ENCODE peak calls at places on chromosomes 3 and 15, in seven cellular contexts. One of them, this sample, is unnamed.

GRCh38 chr3:165603196-165603595 is 234.0 kb downstream of the BCHE start:
- DNase-seq in IMR-90: no peak
- DNase-seq in heart right ventricle: no peak
- DNase-seq in breast epithelium: no peak
- DNase-seq in CD4-positive, alpha-beta T cell: no peak
- DNase-seq in endothelial cell of umbilical vein: no peak
- DNase-seq in left ventricle myocardium inferior: no peak
- DNase-seq in this sample: no peak

GRCh38 chr3:10353661-10354372 is 32.9 kb upstream of the SEC13 start:
- DNase-seq in endothelial cell of umbilical vein: peak
- DNase-seq in IMR-90: no peak
- DNase-seq in heart right ventricle: no peak
- DNase-seq in breast epithelium: no peak
- DNase-seq in left ventricle myocardium inferior: no peak
- DNase-seq in CD4-positive, alpha-beta T cell: no peak
- DNase-seq in this sample: no peak

GRCh38 chr3:36482259-36482658 is 102.0 kb downstream of the STAC start:
- DNase-seq in breast epithelium: no peak
- DNase-seq in endothelial cell of umbilical vein: no peak
- DNase-seq in left ventricle myocardium inferior: no peak
- DNase-seq in CD4-positive, alpha-beta T cell: no peak
- DNase-seq in heart right ventricle: no peak
- DNase-seq in IMR-90: no peak
- DNase-seq in this sample: no peak

GRCh38 chr3:127222664-127223063 is 29.7 kb downstream of the PRR23E start:
- DNase-seq in heart right ventricle: no peak
- DNase-seq in endothelial cell of umbilical vein: no peak
- DNase-seq in breast epithelium: no peak
- DNase-seq in IMR-90: no peak
- DNase-seq in left ventricle myocardium inferior: no peak
- DNase-seq in CD4-positive, alpha-beta T cell: no peak
- DNase-seq in this sample: no peak

GRCh38 chr15:57619746-57620145 is 28.0 kb downstream of the MYZAP start:
- DNase-seq in endothelial cell of umbilical vein: no peak
- DNase-seq in CD4-positive, alpha-beta T cell: no peak
- DNase-seq in left ventricle myocardium inferior: no peak
- DNase-seq in IMR-90: no peak
- DNase-seq in breast epithelium: no peak
- DNase-seq in heart right ventricle: no peak
- DNase-seq in this sample: no peak

GRCh38 chr3:16307832-16308531 is 43.0 kb downstream of the OXNAD1 start:
- DNase-seq in IMR-90: no peak
- DNase-seq in endothelial cell of umbilical vein: no peak
- DNase-seq in left ventricle myocardium inferior: no peak
- DNase-seq in CD4-positive, alpha-beta T cell: no peak
- DNase-seq in breast epithelium: no peak
- DNase-seq in heart right ventricle: no peak
- DNase-seq in this sample: no peak

GRCh38 chr3:37688756-37689155 is 172.9 kb upstream of the CTDSPL start:
- DNase-seq in breast epithelium: no peak
- DNase-seq in CD4-positive, alpha-beta T cell: no peak
- DNase-seq in left ventricle myocardium inferior: no peak
- DNase-seq in heart right ventricle: no peak
- DNase-seq in endothelial cell of umbilical vein: no peak
- DNase-seq in IMR-90: no peak
- DNase-seq in this sample: no peak

GRCh38 chr3:113035387-113035982 is 44.7 kb downstream of the GTPBP8 start:
- DNase-seq in IMR-90: peak
- DNase-seq in endothelial cell of umbilical vein: peak
- DNase-seq in heart right ventricle: peak
- DNase-seq in left ventricle myocardium inferior: no peak
- DNase-seq in breast epithelium: no peak
- DNase-seq in CD4-positive, alpha-beta T cell: peak
- DNase-seq in this sample: peak

GRCh38 chr3:43919067-43919466 is 228.3 kb downstream of the ABHD5 start:
- DNase-seq in CD4-positive, alpha-beta T cell: no peak
- DNase-seq in heart right ventricle: no peak
- DNase-seq in endothelial cell of umbilical vein: peak
- DNase-seq in left ventricle myocardium inferior: no peak
- DNase-seq in breast epithelium: no peak
- DNase-seq in IMR-90: no peak
- DNase-seq in this sample: no peak

GRCh38 chr3:30428251-30428650 is 178.2 kb upstream of the TGFBR2 start:
- DNase-seq in CD4-positive, alpha-beta T cell: no peak
- DNase-seq in endothelial cell of umbilical vein: no peak
- DNase-seq in heart right ventricle: no peak
- DNase-seq in IMR-90: peak
- DNase-seq in left ventricle myocardium inferior: no peak
- DNase-seq in breast epithelium: no peak
- DNase-seq in this sample: no peak

GRCh38 chr3:46896386-46896785 is 18.9 kb downstream of the PTH1R start:
- DNase-seq in IMR-90: no peak
- DNase-seq in heart right ventricle: no peak
- DNase-seq in left ventricle myocardium inferior: peak
- DNase-seq in CD4-positive, alpha-beta T cell: no peak
- DNase-seq in breast epithelium: no peak
- DNase-seq in endothelial cell of umbilical vein: no peak
- DNase-seq in this sample: no peak

GRCh38 chr3:31495971-31496370 is 36.8 kb upstream of the STT3B start:
- DNase-seq in CD4-positive, alpha-beta T cell: no peak
- DNase-seq in breast epithelium: no peak
- DNase-seq in IMR-90: peak
- DNase-seq in left ventricle myocardium inferior: no peak
- DNase-seq in heart right ventricle: no peak
- DNase-seq in endothelial cell of umbilical vein: no peak
- DNase-seq in this sample: no peak

GRCh38 chr3:123880998-123881561 is 3.1 kb downstream of the MYLK start:
- DNase-seq in left ventricle myocardium inferior: no peak
- DNase-seq in endothelial cell of umbilical vein: peak
- DNase-seq in IMR-90: peak
- DNase-seq in breast epithelium: no peak
- DNase-seq in CD4-positive, alpha-beta T cell: no peak
- DNase-seq in heart right ventricle: no peak
- DNase-seq in this sample: no peak

GRCh38 chr3:58168498-58168897 is 42.3 kb downstream of the DNASE1L3 start:
- DNase-seq in left ventricle myocardium inferior: no peak
- DNase-seq in breast epithelium: no peak
- DNase-seq in CD4-positive, alpha-beta T cell: no peak
- DNase-seq in IMR-90: no peak
- DNase-seq in heart right ventricle: no peak
- DNase-seq in endothelial cell of umbilical vein: no peak
- DNase-seq in this sample: no peak

GRCh38 chr3:58170376-58170775 is 40.4 kb downstream of the DNASE1L3 start:
- DNase-seq in IMR-90: no peak
- DNase-seq in left ventricle myocardium inferior: no peak
- DNase-seq in breast epithelium: no peak
- DNase-seq in heart right ventricle: no peak
- DNase-seq in endothelial cell of umbilical vein: no peak
- DNase-seq in CD4-positive, alpha-beta T cell: no peak
- DNase-seq in this sample: no peak

GRCh38 chr3:58169371-58169770 is 41.4 kb downstream of the DNASE1L3 start:
- DNase-seq in endothelial cell of umbilical vein: no peak
- DNase-seq in breast epithelium: no peak
- DNase-seq in left ventricle myocardium inferior: no peak
- DNase-seq in CD4-positive, alpha-beta T cell: no peak
- DNase-seq in heart right ventricle: no peak
- DNase-seq in IMR-90: no peak
- DNase-seq in this sample: no peak

GRCh38 chr3:58164916-58165821 is 45.6 kb downstream of the DNASE1L3 start:
- DNase-seq in IMR-90: no peak
- DNase-seq in left ventricle myocardium inferior: no peak
- DNase-seq in heart right ventricle: no peak
- DNase-seq in endothelial cell of umbilical vein: no peak
- DNase-seq in CD4-positive, alpha-beta T cell: no peak
- DNase-seq in breast epithelium: no peak
- DNase-seq in this sample: peak

GRCh38 chr3:58167431-58168351 is 43.1 kb downstream of the DNASE1L3 start:
- DNase-seq in left ventricle myocardium inferior: peak
- DNase-seq in breast epithelium: no peak
- DNase-seq in endothelial cell of umbilical vein: peak
- DNase-seq in IMR-90: peak
- DNase-seq in CD4-positive, alpha-beta T cell: peak
- DNase-seq in heart right ventricle: peak
- DNase-seq in this sample: peak
- H3K27ac ChIP-seq in left ventricle myocardium inferior: peak
- H3K27ac ChIP-seq in breast epithelium: no peak
- H3K27ac ChIP-seq in endothelial cell of umbilical vein: no peak
- H3K27ac ChIP-seq in IMR-90: no peak
- H3K27ac ChIP-seq in CD4-positive, alpha-beta T cell: no peak
- H3K27ac ChIP-seq in heart right ventricle: peak
- H3K27ac ChIP-seq in this sample: peak

GRCh38 chr3:50327129-50327528 is 894 bp downstream of the TUSC2 start:
- DNase-seq in heart right ventricle: no peak
- DNase-seq in CD4-positive, alpha-beta T cell: no peak
- DNase-seq in left ventricle myocardium inferior: no peak
- DNase-seq in endothelial cell of umbilical vein: no peak
- DNase-seq in breast epithelium: no peak
- DNase-seq in IMR-90: no peak
- DNase-seq in this sample: no peak
- H3K27ac ChIP-seq in heart right ventricle: peak
- H3K27ac ChIP-seq in CD4-positive, alpha-beta T cell: no peak
- H3K27ac ChIP-seq in left ventricle myocardium inferior: no peak
- H3K27ac ChIP-seq in endothelial cell of umbilical vein: peak
- H3K27ac ChIP-seq in breast epithelium: no peak
- H3K27ac ChIP-seq in IMR-90: no peak
- H3K27ac ChIP-seq in this sample: peak

DNA sequence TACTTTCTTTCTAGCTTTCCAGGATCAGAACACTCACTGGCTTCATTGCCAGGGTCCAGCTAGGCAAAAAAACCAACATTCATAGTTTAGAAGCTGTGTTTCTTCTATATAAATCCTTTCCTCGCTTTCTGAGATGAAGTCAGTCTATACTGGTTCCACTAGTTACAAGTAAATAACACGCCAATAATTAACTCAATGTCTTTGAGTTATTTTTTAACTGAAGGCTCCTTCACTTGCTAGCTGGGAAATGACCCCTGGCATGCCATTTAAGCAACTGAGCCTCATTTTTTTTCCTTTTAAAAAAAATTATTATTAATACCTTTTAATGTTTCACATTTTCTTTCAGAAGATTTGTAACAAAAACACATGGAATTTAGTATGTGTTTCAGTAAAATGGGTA is 2.1 kb upstream of the CCDC174 start:
- DNase-seq in breast epithelium: no peak
- DNase-seq in IMR-90: no peak
- DNase-seq in endothelial cell of umbilical vein: no peak
- DNase-seq in heart right ventricle: no peak
- DNase-seq in CD4-positive, alpha-beta T cell: no peak
- DNase-seq in left ventricle myocardium inferior: no peak
- DNase-seq in this sample: no peak
- H3K27ac ChIP-seq in breast epithelium: no peak
- H3K27ac ChIP-seq in IMR-90: no peak
- H3K27ac ChIP-seq in endothelial cell of umbilical vein: no peak
- H3K27ac ChIP-seq in heart right ventricle: no peak
- H3K27ac ChIP-seq in CD4-positive, alpha-beta T cell: no peak
- H3K27ac ChIP-seq in left ventricle myocardium inferior: peak
- H3K27ac ChIP-seq in this sample: peak

GRCh38 chr3:54223063-54223462 is 100.7 kb downstream of the CACNA2D3 start:
- DNase-seq in heart right ventricle: no peak
- DNase-seq in breast epithelium: no peak
- DNase-seq in IMR-90: no peak
- DNase-seq in left ventricle myocardium inferior: no peak
- DNase-seq in endothelial cell of umbilical vein: no peak
- DNase-seq in CD4-positive, alpha-beta T cell: no peak
- DNase-seq in this sample: no peak
- H3K27ac ChIP-seq in heart right ventricle: no peak
- H3K27ac ChIP-seq in breast epithelium: no peak
- H3K27ac ChIP-seq in IMR-90: no peak
- H3K27ac ChIP-seq in left ventricle myocardium inferior: no peak
- H3K27ac ChIP-seq in endothelial cell of umbilical vein: no peak
- H3K27ac ChIP-seq in CD4-positive, alpha-beta T cell: no peak
- H3K27ac ChIP-seq in this sample: no peak

GRCh38 chr3:5427938-5428337 is 240.4 kb downstream of the EDEM1 start:
- DNase-seq in CD4-positive, alpha-beta T cell: no peak
- DNase-seq in breast epithelium: no peak
- DNase-seq in IMR-90: no peak
- DNase-seq in endothelial cell of umbilical vein: no peak
- DNase-seq in heart right ventricle: no peak
- DNase-seq in left ventricle myocardium inferior: no peak
- DNase-seq in this sample: no peak

GRCh38 chr3:5429517-5429890 is 242.0 kb downstream of the EDEM1 start:
- DNase-seq in heart right ventricle: no peak
- DNase-seq in CD4-positive, alpha-beta T cell: no peak
- DNase-seq in endothelial cell of umbilical vein: no peak
- DNase-seq in breast epithelium: no peak
- DNase-seq in left ventricle myocardium inferior: no peak
- DNase-seq in IMR-90: no peak
- DNase-seq in this sample: no peak

GRCh38 chr3:5430701-5431100 is 243.2 kb downstream of the EDEM1 start:
- DNase-seq in breast epithelium: no peak
- DNase-seq in heart right ventricle: no peak
- DNase-seq in endothelial cell of umbilical vein: no peak
- DNase-seq in left ventricle myocardium inferior: no peak
- DNase-seq in IMR-90: no peak
- DNase-seq in CD4-positive, alpha-beta T cell: no peak
- DNase-seq in this sample: no peak

GRCh38 chr3:5427021-5427420 is 239.5 kb downstream of the EDEM1 start:
- DNase-seq in endothelial cell of umbilical vein: no peak
- DNase-seq in left ventricle myocardium inferior: no peak
- DNase-seq in heart right ventricle: no peak
- DNase-seq in breast epithelium: no peak
- DNase-seq in IMR-90: no peak
- DNase-seq in CD4-positive, alpha-beta T cell: no peak
- DNase-seq in this sample: no peak

DNA sequence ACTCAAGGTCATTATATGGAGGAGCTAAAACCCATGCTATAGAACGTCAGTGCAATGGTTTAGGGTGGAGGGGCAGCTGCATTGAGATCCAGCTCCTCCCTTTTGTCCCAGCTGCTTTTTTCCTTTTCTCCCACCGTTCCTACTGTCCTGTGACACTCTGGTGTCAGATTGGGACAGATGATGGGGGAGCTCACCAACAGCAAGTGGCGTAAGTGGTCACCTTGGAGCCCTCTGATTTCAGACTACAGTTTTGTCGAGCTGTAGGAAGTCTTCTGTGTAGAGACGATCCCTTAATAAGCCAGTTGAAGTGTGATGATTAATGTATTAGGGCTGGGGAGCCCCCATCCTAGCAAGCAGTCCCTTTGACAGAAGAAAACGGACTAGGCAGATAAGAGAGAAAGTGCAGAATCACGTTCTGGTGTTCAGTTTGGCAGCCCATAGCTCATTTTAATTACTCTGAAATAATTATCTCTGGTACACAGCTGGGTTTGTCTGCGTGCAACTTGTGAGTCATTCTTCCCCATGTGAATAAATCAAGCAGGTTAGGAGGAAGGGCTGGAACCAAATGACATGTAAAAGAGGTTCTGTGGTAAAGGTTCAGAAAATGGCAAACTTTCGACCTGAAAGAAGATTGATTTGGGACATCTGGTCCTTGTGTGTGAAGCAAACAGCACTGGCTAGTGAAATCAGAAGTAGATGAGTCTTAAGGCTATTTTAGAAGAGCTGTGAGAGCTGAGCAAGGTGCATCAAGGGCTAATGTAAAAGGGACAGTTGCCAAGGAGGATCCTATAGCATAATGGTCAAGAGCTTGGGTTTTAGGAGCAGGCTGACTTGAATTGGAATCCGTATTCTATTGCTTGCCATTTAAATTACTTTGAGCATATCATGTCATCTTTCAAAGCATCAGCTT is 241.4 kb downstream of the EDEM1 start:
- DNase-seq in left ventricle myocardium inferior: no peak
- DNase-seq in breast epithelium: no peak
- DNase-seq in heart right ventricle: no peak
- DNase-seq in endothelial cell of umbilical vein: no peak
- DNase-seq in IMR-90: no peak
- DNase-seq in CD4-positive, alpha-beta T cell: no peak
- DNase-seq in this sample: no peak
- H3K27ac ChIP-seq in left ventricle myocardium inferior: no peak
- H3K27ac ChIP-seq in breast epithelium: no peak
- H3K27ac ChIP-seq in heart right ventricle: no peak
- H3K27ac ChIP-seq in endothelial cell of umbilical vein: no peak
- H3K27ac ChIP-seq in IMR-90: no peak
- H3K27ac ChIP-seq in CD4-positive, alpha-beta T cell: no peak
- H3K27ac ChIP-seq in this sample: no peak

GRCh38 chr3:154132777-154133375 is 11.7 kb downstream of the ARHGEF26 start:
- DNase-seq in CD4-positive, alpha-beta T cell: no peak
- DNase-seq in left ventricle myocardium inferior: no peak
- DNase-seq in heart right ventricle: no peak
- DNase-seq in IMR-90: peak
- DNase-seq in breast epithelium: no peak
- DNase-seq in endothelial cell of umbilical vein: no peak
- DNase-seq in this sample: no peak
- H3K27ac ChIP-seq in CD4-positive, alpha-beta T cell: no peak
- H3K27ac ChIP-seq in left ventricle myocardium inferior: no peak
- H3K27ac ChIP-seq in heart right ventricle: no peak
- H3K27ac ChIP-seq in IMR-90: no peak
- H3K27ac ChIP-seq in breast epithelium: no peak
- H3K27ac ChIP-seq in endothelial cell of umbilical vein: no peak
- H3K27ac ChIP-seq in this sample: no peak

This sample was measured in stomach.